ENCODE peak calls at places on chromosome 9, in eight cellular contexts. X, M, U, E, O, Y, P and N are unnamed samples.

GRCh38 chr9:5931657-5932056 is 41.0 kb downstream of the MLANA start:
- DNase-seq in X (no peak), M (no peak), U (no peak), E (no peak), O (no peak), Y (no peak), P (no peak), N (no peak)

GRCh38 chr9:87494970-87495471 is 2.6 kb upstream of the DAPK1 start:
- DNase-seq in X (no peak), M (no peak), U (no peak), E (no peak), O (no peak), Y (no peak), P (no peak), N (no peak)

GRCh38 chr9:90616806-90617205 is 25.8 kb downstream of the DIRAS2 start:
- DNase-seq in X (no peak), M (no peak), U (no peak), E (no peak), O (no peak), Y (no peak), P (no peak), N (no peak)

GRCh38 chr9:129522351-129522750 is 98.5 kb downstream of the C9orf50 start:
- DNase-seq in X (peak; percentile 8), M (no peak), U (no peak), E (no peak), O (no peak), Y (no peak), P (no peak), N (no peak)

GRCh38 chr9:136017813-136018190 is 56.6 kb upstream of the UBAC1 start:
- DNase-seq in X (peak; percentile 37), M (no peak), U (no peak), E (no peak), O (no peak), Y (no peak), P (no peak), N (no peak)

GRCh38 chr9:130665029-130665430 is 636 bp downstream of the PRDM12 start:
- DNase-seq in X (no peak), M (peak; percentile 20), U (no peak), E (no peak), O (no peak), Y (no peak), P (no peak), N (no peak)

GRCh38 chr9:135714242-135715055 is 12.5 kb downstream of the KCNT1 start:
- DNase-seq in X (no peak), M (peak; percentile 65), U (no peak), E (no peak), O (no peak), Y (no peak), P (no peak), N (no peak)

GRCh38 chr9:128249914-128250838 is 25.6 kb downstream of the GOLGA2 start:
- DNase-seq in X (peak; percentile 70), M (peak; percentile 88), U (peak; percentile 13), E (no peak), O (peak; percentile 33), Y (no peak), P (peak; percentile 97), N (peak; percentile 75)

GRCh38 chr9:127730799-127731410 is 4.2 kb downstream of the TOR2A start:
- DNase-seq in X (no peak), M (no peak), U (no peak), E (no peak), O (no peak), Y (no peak), P (no peak), N (no peak)

GRCh38 chr9:80285325-80285724 is 713.6 kb downstream of the TLE4 start:
- DNase-seq in X (no peak), M (no peak), U (peak; percentile 2), E (no peak), O (no peak), Y (no peak), P (no peak), N (no peak)

GRCh38 chr9:27109621-27110020 is 596 bp downstream of the TEK start:
- DNase-seq in X (no peak), M (no peak), U (no peak), E (no peak), O (no peak), Y (no peak), P (no peak), N (no peak)

GRCh38 chr9:101445353-101446029 is 9.9 kb upstream of the ALDOB start:
- DNase-seq in X (no peak), M (no peak), U (peak; percentile 29), E (no peak), O (peak; percentile 9), Y (no peak), P (no peak), N (no peak)